ENCODE peak calls at places on chromosomes 3 and 15, in seven cellular contexts. A, D, B, P, Z, T and O are unnamed samples.

GRCh38 chr3:66633564-66633963 is 132.7 kb upstream of the LRIG1 start:
- DNase-seq in A (no peak), D (no peak), B (no peak), P (no peak), Z (no peak), T (no peak), O (no peak)

GRCh38 chr3:108511055-108511454 is 659 bp upstream of the MYH15 start:
- DNase-seq in A (no peak), D (no peak), B (no peak), P (no peak), Z (no peak), T (no peak), O (no peak)

GRCh38 chr15:69061414-69061842 is 46.9 kb downstream of the NOX5 start:
- DNase-seq in A (no peak), D (no peak), B (no peak), P (no peak), Z (no peak), T (no peak), O (no peak)

GRCh38 chr15:29269485-29270168 is at the start of gene NSMCE3:
- DNase-seq in A (peak), D (peak), B (peak), P (peak), Z (peak), T (peak), O (peak)

GRCh38 chr3:134341391-134341790 is 32.9 kb downstream of the AMOTL2 start:
- DNase-seq in A (no peak), D (no peak), B (no peak), P (no peak), Z (no peak), T (no peak), O (no peak)

GRCh38 chr15:81280086-81280485 is 43.9 kb downstream of the STARD5 start:
- DNase-seq in A (no peak), D (no peak), B (no peak), P (no peak), Z (no peak), T (no peak), O (no peak)

GRCh38 chr3:50390523-50391177 is 31.3 kb upstream of the TMEM115 start:
- DNase-seq in A (peak), D (no peak), B (no peak), P (peak), Z (no peak), T (no peak), O (peak)

GRCh38 chr3:54014067-54014466 is 108.3 kb upstream of the CACNA2D3 start:
- DNase-seq in A (no peak), D (no peak), B (no peak), P (no peak), Z (no peak), T (no peak), O (no peak)

DNA sequence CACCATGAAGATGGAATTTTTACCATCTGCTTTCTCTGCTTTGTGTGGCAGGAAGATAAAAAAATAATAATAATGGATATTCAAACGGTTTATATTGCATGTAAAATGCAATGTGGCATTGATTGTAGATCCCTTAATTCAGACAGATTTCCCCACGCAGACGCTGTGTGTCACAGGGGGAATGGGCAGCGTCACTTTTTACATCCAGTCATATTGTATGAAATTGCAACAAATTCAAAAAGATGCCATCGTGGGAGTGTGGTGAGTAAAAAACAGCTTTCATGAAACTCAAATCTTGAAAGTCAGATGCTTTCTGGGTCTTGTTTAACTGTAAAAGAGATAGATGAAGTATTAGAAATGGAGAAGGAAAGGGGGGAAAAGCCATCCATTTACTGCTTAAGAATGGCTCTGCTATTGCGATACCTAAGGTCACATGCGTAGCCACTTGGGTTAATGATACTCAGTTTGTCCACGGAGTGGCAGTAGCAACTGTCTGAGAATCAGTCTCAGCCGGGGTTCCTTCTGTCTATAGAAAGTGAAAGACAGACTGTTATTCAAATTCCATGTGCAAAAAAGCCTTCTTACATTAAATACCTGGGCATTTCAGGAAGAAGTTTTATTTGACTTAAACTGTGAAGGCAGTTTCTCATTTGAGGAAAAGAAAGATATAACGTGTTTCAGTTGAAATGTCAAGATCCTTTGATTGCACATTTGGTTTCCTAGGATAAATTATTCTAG is 28.5 kb downstream of the BTD start:
- DNase-seq in A (peak), D (peak), B (peak), P (peak), Z (no peak), T (no peak), O (no peak)
- TF ChIP-seq CTCF in A (peak), D (peak), B (no peak), P (peak), Z (no peak), T (peak), O (peak)

GRCh38 chr3:196835081-196835480 is 32.6 kb upstream of the SENP5 start:
- DNase-seq in A (no peak), D (no peak), B (no peak), P (no peak), Z (no peak), T (no peak), O (no peak)

GRCh38 chr3:196843435-196844110 is 24.1 kb upstream of the SENP5 start:
- DNase-seq in A (no peak), D (no peak), B (no peak), P (no peak), Z (no peak), T (no peak), O (no peak)

GRCh38 chr3:196842567-196843434 is 24.9 kb upstream of the SENP5 start:
- DNase-seq in A (no peak), D (no peak), B (no peak), P (no peak), Z (no peak), T (no peak), O (no peak)

GRCh38 chr3:196837819-196838420 is 29.8 kb upstream of the SENP5 start:
- DNase-seq in A (peak), D (peak), B (peak), P (peak), Z (peak), T (no peak), O (peak)
- TF ChIP-seq CTCF in A (peak), D (peak), B (peak), P (peak), Z (no peak), T (peak), O (peak)

DNA sequence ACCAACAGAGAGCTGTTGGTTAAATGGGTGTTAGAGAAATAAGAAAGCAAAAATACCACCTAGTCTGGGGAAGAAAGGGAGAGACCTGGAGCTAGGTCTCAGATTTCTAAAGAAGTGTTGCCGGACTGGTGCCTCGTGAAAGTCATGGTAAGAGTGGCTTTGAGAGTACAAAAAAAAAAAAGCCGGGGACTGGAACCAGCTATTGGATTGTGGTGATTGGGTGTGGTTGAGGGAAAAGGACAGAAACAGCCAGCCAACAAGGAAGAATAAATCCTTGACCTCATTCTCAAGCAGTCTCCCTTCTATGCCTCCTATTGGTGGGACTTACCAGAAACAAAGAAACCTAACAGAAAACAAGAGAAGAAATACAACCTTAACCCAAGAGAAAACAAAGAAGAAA is 346.4 kb upstream of the KCNMB2 start:
- DNase-seq in A (no peak), D (no peak), B (no peak), P (no peak), Z (no peak), T (no peak), O (no peak)
- TF ChIP-seq CTCF in A (no peak), D (no peak), B (no peak), P (no peak), Z (no peak), T (no peak), O (no peak)

DNA sequence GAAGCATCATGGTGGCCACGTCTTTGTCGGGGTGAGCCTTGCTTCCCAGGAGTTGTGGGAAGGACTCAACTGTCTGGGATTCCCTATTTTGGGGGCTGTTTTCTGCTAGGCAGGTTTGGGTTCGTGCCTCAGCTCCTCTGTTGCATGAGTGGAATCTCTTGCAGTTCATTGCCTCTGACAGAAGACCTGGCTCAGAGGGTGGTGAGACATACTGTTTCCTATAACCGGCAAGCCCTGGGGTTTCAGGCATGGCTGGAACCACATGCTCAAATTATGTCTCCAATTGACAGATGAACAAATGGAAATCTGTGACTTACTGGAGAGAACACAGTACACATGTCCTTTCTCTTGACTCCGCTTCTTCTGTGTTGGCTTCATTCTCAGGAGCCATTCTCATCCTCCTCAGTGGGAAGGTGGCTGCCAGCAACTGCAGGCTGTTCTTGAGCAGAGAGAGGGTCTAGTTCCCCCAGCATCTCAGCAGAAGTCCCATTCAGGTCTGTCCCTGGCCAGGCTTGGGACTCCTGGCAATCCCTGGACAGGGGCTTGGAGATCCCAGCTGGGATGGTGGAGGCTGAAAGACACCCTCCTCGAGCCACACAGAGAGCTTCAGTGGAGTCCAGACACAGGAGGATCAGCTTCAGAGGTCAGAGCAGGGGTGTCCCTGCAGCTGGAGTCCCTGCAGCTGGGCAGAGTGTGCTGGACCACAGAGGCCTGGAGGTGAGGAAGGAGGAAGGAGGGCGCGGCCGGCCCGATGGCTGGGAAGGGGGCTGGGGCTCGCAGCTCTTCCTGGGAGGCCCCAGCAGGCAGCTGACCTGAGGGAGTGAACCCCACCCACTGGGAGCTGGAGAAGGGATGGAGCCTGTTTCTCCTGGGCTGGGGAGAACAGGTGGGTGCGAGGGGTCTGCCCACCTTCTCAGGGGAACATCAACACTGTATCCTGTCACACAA is 97.6 kb downstream of the LSM3 start:
- DNase-seq in A (no peak), D (no peak), B (no peak), P (no peak), Z (no peak), T (no peak), O (no peak)
- TF ChIP-seq CTCF in A (no peak), D (no peak), B (no peak), P (no peak), Z (no peak), T (no peak), O (no peak)

DNA sequence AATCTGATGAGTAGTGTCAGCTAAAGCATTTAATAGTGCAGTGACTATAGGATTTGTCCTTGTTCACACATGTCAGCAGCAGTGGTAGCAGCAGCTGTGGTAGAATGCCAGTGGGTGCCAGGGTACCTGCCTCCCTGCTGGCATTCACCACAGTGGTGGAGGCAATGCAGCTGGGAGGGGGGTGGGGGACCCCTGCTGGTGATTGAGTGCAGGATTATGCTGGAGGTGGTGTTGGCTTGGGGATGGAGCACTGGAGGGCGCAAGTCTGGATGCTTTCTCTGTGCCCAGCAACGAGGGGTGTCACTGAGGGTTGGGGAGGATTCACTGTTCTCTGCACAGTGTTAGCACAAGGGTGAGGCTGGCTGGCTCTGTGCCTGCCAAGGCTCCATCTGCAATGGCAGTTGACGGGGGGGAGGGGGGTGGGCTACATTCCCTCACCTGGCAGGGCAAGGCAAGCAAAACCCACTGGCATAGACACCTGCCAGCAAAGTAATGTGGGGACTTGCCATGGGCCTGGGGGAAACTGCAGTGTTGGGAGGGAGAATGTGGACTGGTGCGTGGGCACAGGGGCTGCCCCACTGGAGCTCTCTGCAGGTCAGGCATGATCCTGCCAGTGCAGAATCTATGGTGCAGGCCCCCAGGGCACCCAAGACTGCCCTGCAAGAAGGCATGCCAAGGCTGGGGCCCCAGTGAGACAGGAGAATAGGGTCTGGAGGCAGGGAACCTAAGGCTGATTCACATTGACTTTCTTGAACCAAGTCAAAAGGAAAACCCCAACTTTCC is 64.3 kb downstream of the MINDY4B start:
- DNase-seq in A (no peak), D (no peak), B (no peak), P (no peak), Z (no peak), T (no peak), O (no peak)
- TF ChIP-seq CTCF in A (no peak), D (no peak), B (no peak), P (no peak), Z (no peak), T (no peak), O (no peak)

GRCh38 chr15:50051811-50052419 is 67.1 kb downstream of the ATP8B4 start:
- DNase-seq in A (peak), D (peak), B (peak), P (peak), Z (no peak), T (peak), O (peak)
- TF ChIP-seq CTCF in A (peak), D (peak), B (peak), P (peak), Z (no peak), T (peak), O (peak)